ENCODE peak calls at places on chromosomes 4 and X, in eight cellular contexts. U is OCI-LY7, N is HCT116, J is IMR-90, H is neural progenitor cell, I is endothelial cell of umbilical vein, G is GM23338, M is mammary epithelial cell. F is an unnamed sample. For H4K20me1 and H3K36me3, the result is how much of the 10 kb centered on the place peaks cover.

GRCh38 chr4:31365006-31365690 is 645.0 kb downstream of the PCDH7 start:
- DNase-seq in N (no peak), I (peak), U (no peak), G (no peak), H (no peak), M (no peak), J (no peak), F (peak)

GRCh38 chrX:80550722-80551121 is 130.5 kb downstream of the TENT5D start:
- DNase-seq in J (no peak), U (peak), H (peak), G (peak), N (no peak), I (no peak), M (no peak), F (no peak)

GRCh38 chr4:75714681-75715080 is 9.7 kb upstream of the USO1 start:
- DNase-seq in I (no peak), J (no peak), U (no peak), H (no peak), G (no peak), M (no peak), N (no peak), F (no peak)

GRCh38 chr4:5931526-5931925 is 38.6 kb upstream of the CRMP1 start:
- DNase-seq in I (no peak), U (no peak), M (no peak), H (no peak), N (no peak), G (no peak), J (no peak), F (no peak)

GRCh38 chr4:75800972-75801371 is 76.6 kb downstream of the USO1 start:
- DNase-seq in I (peak), J (peak), H (no peak), M (peak), N (no peak), U (no peak), G (no peak), F (no peak)

GRCh38 chrX:112233164-112233563 is 150.6 kb upstream of the TRPC5 start:
- DNase-seq in G (no peak), N (no peak), U (no peak), M (no peak), I (no peak), H (no peak), J (no peak), F (no peak)

GRCh38 chr4:77126844-77127614 is 30.0 kb upstream of the CCNG2 start:
- DNase-seq in N (no peak), H (no peak), G (no peak), U (peak), I (no peak), M (no peak), J (no peak), F (no peak)

GRCh38 chr4:137307806-137308205 is 224.5 kb downstream of the PCDH18 start:
- DNase-seq in G (no peak), I (no peak), H (no peak), N (no peak), M (peak), J (peak), U (no peak), F (peak)

GRCh38 chrX:32176510-32176909 is 1034.8 kb downstream of the DMD start:
- DNase-seq in H (no peak), U (no peak), I (no peak), G (no peak), N (no peak), M (no peak), J (no peak), F (no peak)

GRCh38 chrX:1741828-1742394 is 127.1 kb downstream of the ASMT start:
- DNase-seq in J (no peak), M (no peak), H (no peak), N (no peak), G (no peak), I (no peak), U (no peak), F (no peak)

GRCh38 chrX:154332561-154332960 is 37.0 kb downstream of the TKTL1 start:
- DNase-seq in M (no peak), I (no peak), U (no peak), N (no peak), J (no peak), G (no peak), H (no peak), F (no peak)

GRCh38 chrX:77776648-77777047 is 9.4 kb downstream of the ATRX start:
- DNase-seq in N (no peak), H (no peak), U (no peak), J (no peak), I (no peak), G (no peak), M (no peak), F (no peak)
- H4K20me1 ChIP-seq in N (under half), H (half or more), U (under half), J (half or more), I (under half), G (under half), M (under half), F (half or more)

DNA sequence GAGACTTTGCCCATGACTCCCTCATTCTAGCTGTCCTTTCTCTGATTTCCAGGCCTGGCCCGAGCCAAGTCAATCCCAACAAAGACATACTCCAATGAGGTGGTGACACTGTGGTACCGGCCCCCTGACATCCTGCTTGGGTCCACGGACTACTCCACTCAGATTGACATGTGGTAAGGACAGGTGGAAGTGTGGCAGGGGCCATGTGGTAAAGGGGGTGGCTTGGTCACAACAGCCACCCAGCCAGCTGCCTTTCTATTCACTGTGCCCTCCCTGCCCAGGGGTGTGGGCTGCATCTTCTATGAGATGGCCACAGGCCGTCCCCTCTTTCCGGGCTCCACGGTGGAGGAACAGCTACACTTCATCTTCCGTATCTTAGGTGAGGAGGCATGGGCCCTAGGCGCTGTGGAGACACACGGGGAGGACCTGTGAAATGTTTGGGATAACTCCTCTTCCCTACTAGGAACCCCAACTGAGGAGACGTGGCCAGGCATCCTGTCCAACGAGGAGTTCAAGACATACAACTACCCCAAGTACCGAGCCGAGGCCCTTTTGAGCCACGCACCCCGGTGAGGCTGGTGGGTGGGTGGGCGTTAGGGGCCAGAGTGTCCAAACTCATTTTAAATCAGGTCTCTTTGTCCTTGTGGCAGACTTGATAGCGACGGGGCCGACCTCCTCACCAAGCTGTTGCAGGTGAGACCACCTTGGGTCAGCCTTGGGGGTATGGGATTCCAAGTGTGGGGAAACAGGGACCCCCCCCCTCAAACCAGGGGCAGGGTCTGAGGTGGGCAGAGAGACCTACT is 6.1 kb upstream of the USP11 start:
- DNase-seq in I (no peak), H (no peak), J (no peak), M (no peak), G (no peak), N (no peak), U (no peak), F (no peak)
- H3K36me3 ChIP-seq in I (under half), H (under half), J (half or more), M (under half), G (under half), N (under half), U (half or more), F (under half)

DNA sequence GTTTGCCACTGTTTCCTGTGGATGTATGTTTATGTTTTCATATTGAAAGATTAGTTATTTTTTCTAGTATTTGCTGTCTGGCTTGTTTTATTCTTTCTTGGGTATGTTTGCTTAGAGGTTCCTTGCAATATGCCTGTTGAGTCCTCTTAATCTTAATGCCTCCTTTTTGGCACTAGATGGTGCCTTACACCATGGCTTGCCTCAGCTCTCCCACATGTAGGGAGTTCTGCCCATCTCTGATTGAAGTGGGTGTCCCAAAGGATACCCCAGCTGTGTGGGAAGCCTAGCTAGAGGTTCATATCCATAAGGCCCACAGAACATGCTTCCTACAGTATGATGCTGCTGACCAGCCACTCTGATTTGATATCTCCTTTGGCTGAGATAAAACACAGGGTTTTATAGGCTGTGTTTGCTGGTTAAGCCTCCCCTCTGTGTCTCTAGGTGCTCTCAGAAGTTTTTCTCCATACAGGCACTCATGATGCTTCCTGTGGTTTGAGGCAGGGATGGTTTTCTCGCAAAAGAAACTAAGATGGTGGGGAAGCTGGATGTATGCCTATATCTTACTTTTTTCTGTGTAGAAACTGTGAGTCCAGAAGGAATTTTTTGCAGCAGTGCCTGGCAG is 162.4 kb downstream of the ASB9 start:
- DNase-seq in U (no peak), N (no peak), H (no peak), G (peak), M (no peak), I (no peak), J (no peak), F (no peak)
- TF ChIP-seq CTCF in U (no peak), N (no peak), H (no peak), G (peak), M (peak), I (no peak), J (no peak), F (no peak)

GRCh38 chr4:144646523-144647094 is 653 bp downstream of the HHIP start:
- DNase-seq in I (peak), M (peak), J (no peak), U (no peak), N (no peak), H (peak), G (peak), F (no peak)
- H4K20me1 ChIP-seq in I (under half), M (under half), J (under half), U (under half), N (under half), H (under half), G (under half), F (under half)

DNA sequence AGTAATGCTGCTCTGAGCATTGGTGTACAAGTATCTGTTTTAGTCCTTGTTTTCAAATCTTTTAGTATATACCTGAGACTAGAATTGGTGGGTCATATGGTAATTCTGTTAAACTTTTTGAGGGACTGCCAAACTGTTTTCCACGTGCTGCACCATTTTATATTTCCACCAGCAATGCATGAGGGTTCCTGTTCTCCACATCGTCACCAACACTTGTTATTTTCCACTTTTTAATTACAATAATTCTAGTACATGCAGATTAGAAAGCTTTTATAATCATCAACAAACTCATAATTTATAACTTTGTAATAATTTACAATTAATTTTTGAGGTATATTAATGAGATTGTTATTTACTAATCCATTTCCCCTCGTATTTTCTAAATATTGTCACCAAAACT is 79.4 kb downstream of the CEP135 start:
- DNase-seq in G (no peak), H (no peak), N (no peak), U (no peak), J (no peak), M (no peak), I (no peak), F (no peak)
- H3K36me3 ChIP-seq in G (under half), H (under half), N (under half), U (half or more), J (under half), M (under half), I (under half), F (under half)

GRCh38 chrX:135003876-135004623 is 13.3 kb downstream of the SMIM10 start:
- DNase-seq in I (peak), H (peak), G (peak), M (peak), N (peak), U (peak), J (peak), F (peak)
- TF ChIP-seq CTCF in I (no peak), H (no peak), G (no peak), M (no peak), N (no peak), U (no peak), J (no peak), F (no peak)

F was measured in astrocyte.